ENCODE peak calls at places on chromosomes 5 and 9, in four cellular contexts. One of them, this sample, is unnamed. For H3K36me3, the result is how much of the 10 kb centered on the place peaks cover.

GRCh38 chr9:2339416-2339815 is 282.2 kb upstream of the VLDLR start:
- DNase-seq in fibroblast of lung: no peak
- DNase-seq in prostate gland: no peak
- DNase-seq in kidney: no peak
- DNase-seq in this sample: no peak

GRCh38 chr5:158461240-158461854 is 602.4 kb upstream of the CLINT1 start:
- DNase-seq in fibroblast of lung: no peak
- DNase-seq in prostate gland: no peak
- DNase-seq in kidney: no peak
- DNase-seq in this sample: no peak

GRCh38 chr9:137619240-137620090 is 660 bp downstream of the EHMT1 start:
- DNase-seq in fibroblast of lung: peak
- DNase-seq in prostate gland: no peak
- DNase-seq in kidney: peak
- DNase-seq in this sample: no peak

GRCh38 chr5:172097356-172097755 is 90.7 kb downstream of the STK10 start:
- DNase-seq in fibroblast of lung: no peak
- DNase-seq in prostate gland: no peak
- DNase-seq in kidney: no peak
- DNase-seq in this sample: no peak

GRCh38 chr5:17918373-17919104 is 284.3 kb downstream of the TAF11L14 start:
- DNase-seq in fibroblast of lung: peak
- DNase-seq in prostate gland: no peak
- DNase-seq in kidney: no peak
- DNase-seq in this sample: peak

GRCh38 chr9:84297162-84297821 is 43.3 kb downstream of the SLC28A3 start:
- DNase-seq in fibroblast of lung: peak
- DNase-seq in prostate gland: no peak
- DNase-seq in kidney: no peak
- DNase-seq in this sample: peak

GRCh38 chr5:470961-471749 is 28.2 kb downstream of the EXOC3 start:
- DNase-seq in fibroblast of lung: no peak
- DNase-seq in prostate gland: no peak
- DNase-seq in kidney: peak
- DNase-seq in this sample: no peak

GRCh38 chr5:84718377-84718776 is 333.7 kb upstream of the EDIL3 start:
- DNase-seq in fibroblast of lung: peak
- DNase-seq in prostate gland: no peak
- DNase-seq in kidney: no peak
- DNase-seq in this sample: no peak

GRCh38 chr5:74949976-74950375 is 83.8 kb upstream of the FAM169A start:
- DNase-seq in fibroblast of lung: no peak
- DNase-seq in prostate gland: no peak
- DNase-seq in kidney: no peak
- DNase-seq in this sample: no peak

GRCh38 chr5:582936-583635 is 29.1 kb upstream of the CEP72 start:
- DNase-seq in fibroblast of lung: no peak
- DNase-seq in prostate gland: no peak
- DNase-seq in kidney: no peak
- DNase-seq in this sample: no peak

GRCh38 chr5:127615916-127616315 is 33.0 kb upstream of the CTXN3 start:
- DNase-seq in fibroblast of lung: peak
- DNase-seq in prostate gland: peak
- DNase-seq in kidney: no peak
- DNase-seq in this sample: no peak

GRCh38 chr9:8858250-8859161 is 1058.9 kb upstream of the DMAC1 start:
- DNase-seq in fibroblast of lung: peak
- DNase-seq in prostate gland: no peak
- DNase-seq in kidney: peak
- DNase-seq in this sample: no peak

GRCh38 chr9:115162946-115163345 is 45.0 kb upstream of the TNC start:
- DNase-seq in fibroblast of lung: no peak
- DNase-seq in prostate gland: no peak
- DNase-seq in kidney: no peak
- DNase-seq in this sample: no peak

GRCh38 chr5:137621306-137621705 is 114.6 kb downstream of the KLHL3 start:
- DNase-seq in fibroblast of lung: no peak
- DNase-seq in prostate gland: no peak
- DNase-seq in kidney: no peak
- DNase-seq in this sample: no peak

GRCh38 chr9:18638448-18639249 is 164.7 kb downstream of the ADAMTSL1 start:
- DNase-seq in fibroblast of lung: peak
- DNase-seq in prostate gland: no peak
- DNase-seq in kidney: no peak
- DNase-seq in this sample: no peak

DNA sequence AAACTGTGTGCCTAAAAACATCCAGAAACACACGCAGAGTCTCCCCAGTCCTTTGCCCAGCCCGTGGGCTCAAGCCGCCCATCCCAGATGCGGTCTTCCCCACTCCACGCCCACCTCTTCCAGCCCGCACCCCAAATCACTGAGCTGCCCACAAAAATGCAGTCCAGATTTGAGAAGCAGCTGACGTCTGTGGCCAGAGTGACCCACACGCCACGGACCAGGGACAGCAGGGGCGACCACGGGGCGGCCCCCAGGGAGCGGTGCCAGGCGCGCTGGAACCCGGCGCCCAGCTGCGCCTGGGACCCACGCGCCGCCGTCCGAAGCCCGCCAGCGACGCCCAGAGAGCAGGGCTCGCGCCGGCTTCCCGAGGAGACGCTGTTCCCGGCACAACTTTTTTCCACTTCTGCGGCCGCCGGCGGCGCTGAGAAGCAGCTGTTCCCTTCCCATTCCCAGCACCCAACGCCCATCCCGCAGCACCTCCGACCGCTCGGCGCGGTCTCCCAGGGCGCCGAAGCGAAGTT is 674 bp downstream of the LHFPL2 start:
- DNase-seq in fibroblast of lung: peak
- DNase-seq in prostate gland: peak
- DNase-seq in kidney: peak
- DNase-seq in this sample: peak
- TF ChIP-seq CTCF in fibroblast of lung: peak
- TF ChIP-seq CTCF in prostate gland: no peak
- TF ChIP-seq CTCF in kidney: no peak
- TF ChIP-seq CTCF in this sample: peak

GRCh38 chr5:124060413-124061095 is 548.6 kb downstream of the CSNK1G3 start:
- DNase-seq in fibroblast of lung: no peak
- DNase-seq in prostate gland: no peak
- DNase-seq in kidney: no peak
- DNase-seq in this sample: no peak
- H3K4me3 ChIP-seq in fibroblast of lung: no peak
- H3K4me3 ChIP-seq in prostate gland: no peak
- H3K4me3 ChIP-seq in kidney: no peak
- H3K4me3 ChIP-seq in this sample: no peak

DNA sequence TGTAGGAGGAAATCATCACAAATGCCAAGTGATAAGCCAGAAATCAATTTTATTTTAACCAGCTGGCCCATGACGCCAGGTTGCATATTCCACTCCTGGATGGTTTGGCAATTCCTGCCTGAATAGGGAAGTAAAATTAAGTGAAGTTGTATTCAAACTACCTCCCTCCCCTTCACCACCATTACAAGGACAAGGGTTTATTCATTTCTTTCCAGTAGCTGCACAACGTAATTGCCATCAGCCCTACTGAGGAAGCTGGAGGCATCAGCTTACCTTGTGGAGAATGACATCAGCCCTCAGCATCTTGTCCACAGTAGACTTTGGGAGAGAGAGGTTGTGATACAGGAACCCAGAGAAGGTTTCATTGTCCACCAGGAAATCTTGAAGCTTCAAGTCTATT is 66.5 kb downstream of the ABCA1 start:
- DNase-seq in fibroblast of lung: no peak
- DNase-seq in prostate gland: no peak
- DNase-seq in kidney: no peak
- DNase-seq in this sample: no peak
- H3K36me3 ChIP-seq in fibroblast of lung: under half
- H3K36me3 ChIP-seq in prostate gland: under half
- H3K36me3 ChIP-seq in kidney: under half
- H3K36me3 ChIP-seq in this sample: under half

DNA sequence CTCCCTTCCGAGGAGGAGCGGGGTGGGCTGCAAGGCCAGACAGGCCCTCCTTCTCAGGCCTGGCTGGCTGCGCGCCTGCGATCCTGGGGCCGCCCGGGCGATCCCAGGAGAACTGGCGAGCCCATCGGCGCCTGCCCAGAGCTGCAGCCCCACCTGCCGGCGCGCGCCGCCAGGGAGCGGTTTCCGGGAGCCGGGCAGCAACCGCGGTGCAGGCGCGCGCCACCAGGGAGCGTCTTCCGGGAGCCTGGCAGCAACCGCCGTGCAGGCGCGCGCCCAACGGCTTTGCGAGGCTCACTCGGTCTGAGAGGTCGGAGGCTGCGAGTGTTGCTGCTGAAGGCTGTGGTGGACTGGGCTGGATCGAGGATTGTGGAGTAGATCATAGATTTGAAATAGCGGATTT is 668.7 kb downstream of the SPATA31A6 start:
- DNase-seq in fibroblast of lung: peak
- DNase-seq in prostate gland: no peak
- DNase-seq in kidney: no peak
- DNase-seq in this sample: peak
- TF ChIP-seq CTCF in fibroblast of lung: no peak
- TF ChIP-seq CTCF in prostate gland: no peak
- TF ChIP-seq CTCF in kidney: peak
- TF ChIP-seq CTCF in this sample: peak

DNA sequence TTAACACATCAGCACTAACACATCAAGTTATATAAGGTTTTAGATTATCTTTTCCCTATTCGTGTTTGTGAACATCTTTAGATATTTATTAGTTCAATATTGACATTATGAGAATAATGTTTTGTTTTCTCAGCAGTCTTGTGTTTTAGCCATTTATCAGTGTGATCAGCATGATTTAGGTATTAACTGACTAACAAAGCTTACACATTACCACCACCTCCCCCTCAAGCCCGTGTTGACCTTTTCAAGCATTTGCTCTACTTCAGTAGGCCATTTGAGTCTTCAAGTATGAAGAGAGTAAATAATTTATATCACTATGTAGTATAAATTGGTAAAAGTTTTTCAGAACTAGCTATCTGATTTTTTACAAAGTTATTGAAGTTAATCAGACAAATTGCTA is 6.9 kb downstream of the PBX3 start:
- DNase-seq in fibroblast of lung: peak
- DNase-seq in prostate gland: no peak
- DNase-seq in kidney: no peak
- DNase-seq in this sample: no peak
- H3K4me3 ChIP-seq in fibroblast of lung: no peak
- H3K4me3 ChIP-seq in prostate gland: no peak
- H3K4me3 ChIP-seq in kidney: no peak
- H3K4me3 ChIP-seq in this sample: no peak

DNA sequence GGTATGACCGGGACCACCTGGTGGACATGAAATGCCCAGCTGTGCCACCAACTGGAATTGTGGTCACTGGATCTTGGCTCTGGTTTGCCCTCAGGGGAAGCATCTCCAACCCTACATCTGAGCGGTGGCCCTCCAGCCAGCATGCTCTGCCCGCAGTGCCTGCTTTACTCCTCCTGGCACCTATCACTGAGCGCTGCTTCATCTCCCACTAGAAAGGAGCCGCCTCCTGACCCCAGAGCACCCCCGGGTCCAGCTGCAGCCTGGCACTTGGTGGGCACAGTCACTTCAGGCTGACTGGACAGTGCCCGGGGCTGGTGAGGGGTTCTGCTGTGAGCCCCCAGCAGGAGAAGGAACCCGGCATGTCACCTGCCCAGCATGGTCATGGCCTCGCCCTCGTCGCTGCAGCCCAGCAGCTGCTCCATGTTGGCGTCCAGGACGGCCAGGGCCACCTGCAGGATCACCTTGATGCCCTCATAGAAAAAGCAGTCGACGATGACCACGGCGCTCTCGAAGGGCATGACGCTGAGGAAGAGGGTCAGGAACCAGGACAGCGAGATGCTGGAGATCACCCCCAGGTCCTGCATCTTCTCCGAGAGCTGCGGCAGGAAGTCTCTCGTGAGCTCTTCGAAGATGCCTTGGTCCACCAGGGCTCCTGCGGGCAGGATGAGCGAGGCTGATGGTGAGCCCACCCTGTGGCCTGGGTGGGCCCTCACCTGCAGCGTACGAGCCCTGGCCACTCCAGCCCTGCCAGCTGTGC is 16.1 kb upstream of the MRNIP start:
- DNase-seq in fibroblast of lung: no peak
- DNase-seq in prostate gland: no peak
- DNase-seq in kidney: peak
- DNase-seq in this sample: no peak
- H3K36me3 ChIP-seq in fibroblast of lung: under half
- H3K36me3 ChIP-seq in prostate gland: under half
- H3K36me3 ChIP-seq in kidney: under half
- H3K36me3 ChIP-seq in this sample: under half

GRCh38 chr5:115884704-115885103 is 43.0 kb downstream of the AP3S1 start:
- DNase-seq in fibroblast of lung: no peak
- DNase-seq in prostate gland: no peak
- DNase-seq in kidney: no peak
- DNase-seq in this sample: no peak

DNA sequence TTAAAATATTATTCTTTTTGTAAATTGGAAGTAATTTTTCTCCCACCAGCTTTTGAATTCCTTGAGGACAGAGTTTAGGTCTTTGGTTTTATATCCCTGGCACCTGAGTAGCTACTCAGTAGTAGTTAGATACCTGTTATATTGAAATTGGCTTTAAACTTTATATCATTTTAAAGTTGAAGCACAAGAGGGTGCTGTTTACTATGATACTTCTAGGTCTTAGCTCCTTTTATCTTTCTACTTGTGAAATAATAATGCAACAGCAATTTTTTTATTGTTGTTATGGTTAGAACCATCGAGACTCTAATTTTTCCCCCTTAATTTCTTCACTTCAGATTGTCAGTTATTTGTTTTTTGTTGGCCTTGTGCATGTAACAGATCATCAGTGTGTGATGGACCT is 46.3 kb downstream of the AP3S1 start:
- DNase-seq in fibroblast of lung: peak
- DNase-seq in prostate gland: no peak
- DNase-seq in kidney: no peak
- DNase-seq in this sample: peak
- TF ChIP-seq CTCF in fibroblast of lung: peak
- TF ChIP-seq CTCF in prostate gland: peak
- TF ChIP-seq CTCF in kidney: no peak
- TF ChIP-seq CTCF in this sample: no peak

This sample was measured in bronchial epithelial cell.